ENCODE peak calls at places on chromosomes 13 and 19, in six cellular contexts. K, Q, I, O, X and F are unnamed samples.

GRCh38 chr19:51726049-51726448 is 2.3 kb upstream of the HAS1 start:
- DNase-seq in K (no peak), Q (peak), I (peak), O (peak), X (no peak), F (no peak)

GRCh38 chr13:28047784-28048388 is 52.5 kb downstream of the FLT3 start:
- DNase-seq in K (no peak), Q (no peak), I (peak), O (no peak), X (no peak), F (no peak)

GRCh38 chr13:67299072-67299635 is 69.0 kb upstream of the PCDH9 start:
- DNase-seq in K (no peak), Q (no peak), I (peak), O (no peak), X (no peak), F (no peak)

GRCh38 chr13:58455094-58455493 is 823.5 kb downstream of the PCDH17 start:
- DNase-seq in K (no peak), Q (no peak), I (no peak), O (no peak), X (no peak), F (no peak)

GRCh38 chr19:1631557-1632100 is 20.8 kb downstream of the TCF3 start:
- DNase-seq in K (no peak), Q (no peak), I (no peak), O (no peak), X (no peak), F (no peak)

GRCh38 chr19:18438331-18439024 is 545 bp upstream of the ISYNA1 start:
- DNase-seq in K (no peak), Q (peak), I (no peak), O (peak), X (no peak), F (no peak)

GRCh38 chr19:7789447-7789846 is 26.4 kb downstream of the CLEC4M start:
- DNase-seq in K (peak), Q (no peak), I (no peak), O (no peak), X (no peak), F (peak)

GRCh38 chr19:7947939-7948338 is 4.5 kb upstream of the TIMM44 start:
- DNase-seq in K (no peak), Q (no peak), I (peak), O (no peak), X (no peak), F (no peak)

GRCh38 chr13:43426355-43426754 is 360.4 kb downstream of the ENOX1 start:
- DNase-seq in K (no peak), Q (no peak), I (no peak), O (no peak), X (no peak), F (no peak)

GRCh38 chr13:31773538-31773937 is 34.2 kb downstream of the RXFP2 start:
- DNase-seq in K (no peak), Q (no peak), I (peak), O (no peak), X (no peak), F (no peak)

GRCh38 chr13:49746111-49746510 is 46.4 kb downstream of the KPNA3 start:
- DNase-seq in K (no peak), Q (no peak), I (no peak), O (no peak), X (no peak), F (no peak)

GRCh38 chr19:45601524-45602522 is at the start of gene GPR4:
- DNase-seq in K (no peak), Q (peak), I (no peak), O (peak), X (no peak), F (no peak)

GRCh38 chr19:29757551-29757950 is 42.5 kb upstream of the C19orf12 start:
- DNase-seq in K (no peak), Q (no peak), I (no peak), O (no peak), X (no peak), F (no peak)

GRCh38 chr19:5585461-5586299 is 17.9 kb upstream of the TINCR start:
- DNase-seq in K (peak), Q (peak), I (peak), O (no peak), X (no peak), F (no peak)

GRCh38 chr13:24624363-24624762 is 55.8 kb upstream of the ATP12A start:
- DNase-seq in K (no peak), Q (no peak), I (no peak), O (no peak), X (no peak), F (no peak)

GRCh38 chr13:99688776-99689175 is 187.5 kb downstream of the TM9SF2 start:
- DNase-seq in K (no peak), Q (no peak), I (no peak), O (no peak), X (no peak), F (no peak)

GRCh38 chr13:79501538-79502232 is 20.7 kb downstream of the NDFIP2 start:
- DNase-seq in K (no peak), Q (no peak), I (peak), O (no peak), X (no peak), F (no peak)

GRCh38 chr13:34277971-34278370 is 460.0 kb downstream of the RFC3 start:
- DNase-seq in K (no peak), Q (no peak), I (no peak), O (no peak), X (no peak), F (no peak)

GRCh38 chr13:43006893-43007631 is 15.0 kb upstream of the EPSTI1 start:
- DNase-seq in K (no peak), Q (no peak), I (peak), O (no peak), X (no peak), F (no peak)

GRCh38 chr19:3977242-3978143 is 6.6 kb upstream of the DAPK3 start:
- DNase-seq in K (no peak), Q (no peak), I (no peak), O (no peak), X (no peak), F (no peak)

GRCh38 chr13:80341771-80342271 is 895 bp upstream of the SPRY2 start:
- DNase-seq in K (no peak), Q (peak), I (peak), O (peak), X (no peak), F (no peak)

GRCh38 chr13:27261376-27261775 is 9.3 kb upstream of the RASL11A start:
- DNase-seq in K (no peak), Q (no peak), I (peak), O (no peak), X (no peak), F (no peak)

GRCh38 chr13:114099191-114099590 is 33.2 kb downstream of the RASA3 start:
- DNase-seq in K (no peak), Q (peak), I (peak), O (peak), X (peak), F (no peak)

GRCh38 chr19:4537953-4538600 is 1.8 kb downstream of the LRG1 start:
- DNase-seq in K (no peak), Q (no peak), I (no peak), O (no peak), X (no peak), F (no peak)

GRCh38 chr13:91347996-91348905 is 764 bp downstream of the MIR17HG start:
- DNase-seq in K (peak), Q (peak), I (peak), O (peak), X (no peak), F (peak)

GRCh38 chr19:5907216-5907615 is 2.5 kb downstream of the VMAC start:
- DNase-seq in K (no peak), Q (no peak), I (no peak), O (no peak), X (no peak), F (no peak)

GRCh38 chr19:6249296-6249695 is 30.5 kb downstream of the MLLT1 start:
- DNase-seq in K (no peak), Q (no peak), I (peak), O (no peak), X (no peak), F (no peak)

GRCh38 chr19:5934779-5935472 is 20.9 kb downstream of the CAPS start:
- DNase-seq in K (no peak), Q (no peak), I (peak), O (peak), X (no peak), F (no peak)

GRCh38 chr13:45119469-45119989 is 781 bp upstream of the GTF2F2 start:
- DNase-seq in K (peak), Q (no peak), I (peak), O (no peak), X (no peak), F (peak)

GRCh38 chr13:46753917-46754316 is 43.0 kb downstream of the ESD start:
- DNase-seq in K (no peak), Q (no peak), I (no peak), O (no peak), X (no peak), F (no peak)

GRCh38 chr19:34265221-34265650 is 10.9 kb downstream of the GARRE1 start:
- DNase-seq in K (no peak), Q (peak), I (no peak), O (peak), X (no peak), F (no peak)

GRCh38 chr19:7522072-7522922 is at the start of gene MCOLN1:
- DNase-seq in K (peak), Q (peak), I (peak), O (peak), X (peak), F (peak)

GRCh38 chr13:110380359-110381028 is 73.4 kb downstream of the COL4A2 start:
- DNase-seq in K (no peak), Q (no peak), I (peak), O (no peak), X (no peak), F (no peak)

GRCh38 chr19:1115646-1116420 is 12.0 kb downstream of the GPX4 start:
- DNase-seq in K (no peak), Q (no peak), I (no peak), O (no peak), X (no peak), F (no peak)

GRCh38 chr19:50759886-50760285 is 10.4 kb upstream of the GPR32 start:
- DNase-seq in K (no peak), Q (no peak), I (peak), O (no peak), X (no peak), F (no peak)